ENCODE peak calls at places on chromosome 19, in six cellular contexts. R is esophagus squamous epithelium; T is CD8-positive, alpha-beta T cell; Q is tibial nerve; U is thoracic aorta; V is CD4-positive, alpha-beta T cell. E is an unnamed sample.

GRCh38 chr19:5150331-5150901 is 181.5 kb downstream of the KDM4B start:
- DNase-seq in T (no peak), V (no peak), Q (no peak), R (no peak), U (peak), E (peak)

GRCh38 chr19:35168261-35168660 is 13.7 kb downstream of the FXYD5 start:
- DNase-seq in R (no peak), U (no peak), V (no peak), Q (no peak), T (no peak), E (no peak)

GRCh38 chr19:51417107-51417806 is at the start of gene SIGLEC10:
- DNase-seq in V (no peak), U (no peak), T (no peak), Q (no peak), R (peak), E (no peak)

GRCh38 chr19:16040642-16041041 is 35.7 kb upstream of the TPM4 start:
- DNase-seq in U (no peak), V (no peak), Q (no peak), R (no peak), T (no peak), E (no peak)

GRCh38 chr19:5719274-5719960 is 529 bp downstream of the LONP1 start:
- DNase-seq in R (no peak), V (no peak), Q (no peak), T (no peak), U (no peak), E (no peak)

GRCh38 chr19:15453091-15453498 is 3.3 kb upstream of the WIZ start:
- DNase-seq in Q (no peak), T (no peak), U (no peak), V (no peak), R (no peak), E (no peak)

GRCh38 chr19:58328999-58329398 is 2.2 kb downstream of the ZSCAN22 start:
- DNase-seq in Q (no peak), V (no peak), U (no peak), T (no peak), R (no peak), E (peak)

GRCh38 chr19:37079238-37079637 is 1.0 kb downstream of the ZNF420 start:
- DNase-seq in R (no peak), Q (no peak), U (no peak), V (no peak), T (no peak), E (no peak)

GRCh38 chr19:47582320-47582909 is 9.5 kb upstream of the ZNF541 start:
- DNase-seq in R (no peak), U (no peak), V (no peak), Q (no peak), T (no peak), E (no peak)

DNA sequence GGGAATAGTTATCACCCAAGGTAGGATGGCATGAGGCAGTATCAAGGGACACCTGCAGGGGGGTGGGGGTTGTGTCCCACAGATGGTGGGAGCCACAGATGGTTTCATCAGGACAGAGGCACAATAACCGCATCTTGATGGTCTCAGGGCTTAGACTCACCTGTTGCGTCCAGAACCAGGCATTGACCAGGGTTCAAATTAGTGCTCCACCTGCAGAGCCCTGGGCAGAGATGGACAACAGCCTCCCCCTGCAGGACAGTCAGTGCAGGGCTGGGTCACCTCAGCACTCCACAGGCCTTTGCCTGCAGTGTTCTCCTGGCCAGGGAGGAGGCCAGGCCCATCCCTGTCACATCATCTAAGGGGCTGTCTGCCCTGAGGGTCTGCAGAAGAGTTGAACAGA is 14.5 kb upstream of the CEACAM1 start:
- DNase-seq in V (no peak), Q (no peak), T (no peak), U (no peak), R (no peak), E (no peak)
- TF ChIP-seq CTCF in V (no peak), Q (no peak), T (no peak), U (no peak), R (no peak), E (no peak)

GRCh38 chr19:8340341-8341096 is 2.5 kb downstream of the KANK3 start:
- DNase-seq in V (no peak), R (no peak), T (no peak), Q (no peak), U (no peak), E (no peak)
- TF ChIP-seq CTCF in V (no peak), R (peak), T (no peak), Q (no peak), U (peak), E (no peak)

GRCh38 chr19:45391346-45391745 is 13.5 kb downstream of the PPP1R13L start:
- DNase-seq in T (no peak), R (no peak), Q (no peak), U (no peak), V (no peak), E (no peak)

GRCh38 chr19:45382426-45382825 is 12.1 kb upstream of the ERCC2 start:
- DNase-seq in V (no peak), R (no peak), U (no peak), T (no peak), Q (no peak), E (no peak)

GRCh38 chr19:45380107-45380506 is 9.7 kb upstream of the ERCC2 start:
- DNase-seq in Q (no peak), U (no peak), R (no peak), T (no peak), V (no peak), E (no peak)

DNA sequence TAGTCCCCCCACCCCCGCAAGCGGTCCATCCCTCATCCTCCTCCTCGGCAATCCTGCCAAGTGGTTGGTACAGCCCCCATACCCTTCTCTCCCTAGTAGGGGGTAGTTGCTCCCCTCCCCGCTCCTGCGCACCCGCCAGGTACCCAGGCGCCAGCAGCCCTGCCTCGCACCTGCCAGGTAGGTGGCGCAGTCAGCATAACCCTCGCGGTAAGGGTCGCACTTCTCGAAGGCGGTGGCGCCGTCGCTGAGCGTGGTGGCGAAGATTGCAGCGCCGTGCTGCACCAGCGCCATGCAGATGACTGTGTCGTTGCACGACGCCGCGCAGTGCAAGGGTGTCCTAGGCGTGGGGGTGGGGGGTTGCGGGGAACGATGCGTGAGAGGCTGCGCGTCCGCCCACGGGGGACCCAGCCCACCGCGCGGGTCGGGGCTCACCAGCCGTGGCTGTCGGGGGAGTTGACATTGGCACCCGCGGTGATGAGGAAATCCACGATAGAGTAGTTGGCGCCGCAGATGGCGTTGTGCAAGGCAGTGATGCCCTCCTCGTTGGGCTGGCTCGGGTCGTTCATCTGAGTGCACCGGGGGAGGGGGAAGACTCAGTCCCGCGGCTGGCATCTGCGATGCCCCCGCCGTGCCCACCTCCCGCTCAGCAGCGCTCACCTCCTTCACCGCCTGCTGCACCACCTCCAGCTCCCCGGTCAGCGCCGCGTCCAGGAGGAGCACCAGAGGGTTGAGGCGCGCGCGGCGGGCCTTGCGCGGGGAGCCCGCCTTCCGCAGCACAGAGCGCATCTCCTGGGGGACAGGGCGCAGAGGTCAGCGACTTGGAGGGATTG is 15.2 kb upstream of the ERCC2 start:
- DNase-seq in R (no peak), T (no peak), U (no peak), Q (no peak), V (no peak), E (peak)
- TF ChIP-seq CTCF in R (no peak), T (no peak), U (no peak), Q (no peak), V (no peak), E (no peak)

DNA sequence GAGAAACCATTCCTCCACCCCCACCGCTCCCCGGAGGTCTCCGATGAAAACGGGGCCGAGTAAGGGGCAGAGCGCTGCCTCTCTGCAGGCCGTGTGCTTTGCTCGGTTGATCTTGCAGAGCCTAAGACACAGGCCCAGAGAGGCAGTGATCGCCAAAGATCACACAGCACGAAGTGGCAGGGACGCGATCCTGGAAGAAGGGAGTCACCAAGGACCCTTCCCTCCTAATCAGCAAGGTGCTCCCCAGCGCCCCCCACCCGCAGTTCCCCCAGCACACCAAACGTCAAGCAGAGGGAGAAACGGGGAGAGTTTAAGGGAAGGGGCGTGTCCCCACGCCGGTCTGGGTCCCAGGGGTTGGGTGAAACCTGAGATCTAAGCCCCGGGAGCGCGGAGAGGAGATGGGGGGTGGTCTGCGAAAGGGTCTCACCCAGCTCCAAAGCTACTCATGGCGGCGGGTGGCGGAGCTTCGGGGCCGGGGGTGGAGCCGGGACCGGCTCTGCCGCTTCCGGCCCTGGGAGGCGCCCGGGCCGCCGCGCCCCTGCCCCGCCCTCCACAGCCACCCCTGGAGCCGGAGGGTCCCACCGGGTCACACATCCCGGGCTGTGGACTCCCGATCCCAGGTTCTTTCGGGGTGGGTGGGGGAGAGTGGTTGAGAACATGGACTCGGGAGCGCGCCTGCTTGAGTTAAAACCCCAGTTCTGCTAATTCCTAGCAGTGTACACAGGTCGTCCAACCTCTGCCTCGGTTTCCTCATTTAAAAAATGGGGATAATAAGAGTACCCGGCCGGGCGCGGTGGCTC is at the start of gene EML2:
- DNase-seq in R (no peak), V (peak), Q (no peak), T (peak), U (no peak), E (peak)
- TF ChIP-seq CTCF in R (peak), V (peak), Q (no peak), T (no peak), U (no peak), E (no peak)

GRCh38 chr19:1177322-1178114 is 3.5 kb upstream of the SBNO2 start:
- DNase-seq in R (no peak), V (no peak), U (no peak), T (no peak), Q (no peak), E (no peak)
- TF ChIP-seq CTCF in R (peak), V (no peak), U (no peak), T (no peak), Q (no peak), E (no peak)

GRCh38 chr19:33502521-33502920 is 19.1 kb downstream of the PEPD start:
- DNase-seq in Q (no peak), V (no peak), T (no peak), R (no peak), U (no peak), E (no peak)
- TF ChIP-seq CTCF in Q (no peak), V (no peak), T (no peak), R (no peak), U (no peak), E (no peak)

DNA sequence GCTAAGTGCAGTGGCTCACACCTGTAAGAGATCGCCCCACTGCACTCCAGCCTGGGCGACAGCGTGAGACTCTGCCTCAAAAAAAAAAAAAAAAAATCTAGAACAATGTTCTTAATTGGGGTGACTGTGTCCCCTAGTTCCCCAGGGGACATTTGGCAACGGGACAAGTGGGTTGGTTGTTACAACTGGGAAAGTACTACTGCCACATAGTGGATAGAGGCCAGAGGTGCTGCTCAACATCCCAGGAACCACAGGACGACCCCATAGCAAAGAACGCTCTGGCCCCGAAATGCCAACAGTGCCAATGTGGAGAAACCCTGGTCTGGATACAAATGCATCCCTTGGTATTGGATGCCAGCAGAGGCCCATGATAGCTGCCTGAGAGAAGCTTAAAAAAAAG is 11.8 kb downstream of the NLRP12 start:
- DNase-seq in Q (no peak), R (no peak), U (no peak), T (no peak), V (no peak), E (no peak)
- TF ChIP-seq CTCF in Q (no peak), R (no peak), U (no peak), T (no peak), V (no peak), E (no peak)

GRCh38 chr19:18203863-18204393 is at the start of gene RAB3A:
- DNase-seq in T (peak), R (peak), V (peak), U (peak), Q (peak), E (peak)
- TF ChIP-seq CTCF in T (no peak), R (peak), V (no peak), U (no peak), Q (no peak), E (no peak)

DNA sequence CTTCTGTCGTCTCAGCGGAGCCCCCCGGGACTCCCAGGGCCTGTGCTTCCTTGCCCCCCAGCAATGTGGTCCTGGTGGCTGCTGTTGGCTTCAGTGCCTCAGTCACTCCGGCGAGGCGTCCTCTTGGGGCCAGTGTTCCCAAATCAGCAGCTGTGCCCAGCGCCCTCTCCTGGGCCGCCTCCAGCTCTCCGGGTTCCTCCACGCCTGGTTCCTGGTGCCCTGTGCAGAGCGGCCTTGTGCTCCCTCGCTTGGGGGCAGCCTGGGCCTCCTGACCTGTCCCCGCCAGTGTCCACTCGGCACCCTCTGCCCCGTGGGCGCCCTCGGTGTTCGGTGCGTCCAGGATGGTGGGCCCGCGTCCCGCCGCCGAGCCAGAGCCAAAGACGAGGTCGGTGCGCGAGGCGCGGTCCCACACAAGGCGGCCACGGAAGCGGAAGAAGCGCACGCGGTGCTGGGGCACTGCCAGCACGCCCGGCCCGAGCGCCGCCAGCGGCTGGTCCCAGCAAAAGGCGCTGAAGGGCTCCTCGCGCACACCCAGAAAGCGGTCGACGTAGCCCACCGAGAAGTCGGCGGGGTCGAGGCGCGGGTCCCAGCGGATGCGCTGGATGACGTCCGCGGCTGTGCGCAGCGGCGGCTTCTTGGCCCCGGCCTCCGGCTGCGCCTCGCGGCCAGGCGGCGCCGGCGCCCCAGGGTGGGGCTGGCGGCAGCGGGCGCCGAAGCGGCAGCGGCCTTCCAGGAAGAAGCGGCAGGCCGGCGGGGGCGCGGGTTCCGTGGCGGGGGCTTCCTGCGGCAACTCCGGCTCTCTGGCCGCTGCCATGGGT is 656 bp downstream of the LENG9 start:
- DNase-seq in T (peak), V (peak), Q (peak), U (no peak), R (no peak), E (peak)
- TF ChIP-seq CTCF in T (no peak), V (no peak), Q (no peak), U (no peak), R (no peak), E (no peak)